ENCODE peak calls at places on chromosomes 11 and 22, in six cellular contexts. One of them, this sample, is unnamed.

GRCh38 chr22:41995211-41995610 is 3.4 kb upstream of the WBP2NL start:
- DNase-seq in SW480: no peak
- DNase-seq in HTR-8/SVneo: no peak
- DNase-seq in activated T-cell treated with anti-CD3 and anti-CD28 coated beads for 1 hour: no peak
- DNase-seq in neural crest cell: no peak
- DNase-seq in ELR: no peak
- DNase-seq in this sample: no peak

GRCh38 chr11:104997288-104997687 is 25.7 kb downstream of the CASP5 start:
- DNase-seq in SW480: peak
- DNase-seq in HTR-8/SVneo: peak
- DNase-seq in activated T-cell treated with anti-CD3 and anti-CD28 coated beads for 1 hour: no peak
- DNase-seq in neural crest cell: no peak
- DNase-seq in ELR: peak
- DNase-seq in this sample: no peak

GRCh38 chr22:50246242-50247175 is 1.7 kb upstream of the TUBGCP6 start:
- DNase-seq in SW480: no peak
- DNase-seq in HTR-8/SVneo: no peak
- DNase-seq in activated T-cell treated with anti-CD3 and anti-CD28 coated beads for 1 hour: no peak
- DNase-seq in neural crest cell: no peak
- DNase-seq in ELR: peak
- DNase-seq in this sample: no peak

GRCh38 chr11:32279672-32280071 is 155.7 kb downstream of the WT1 start:
- DNase-seq in SW480: no peak
- DNase-seq in HTR-8/SVneo: no peak
- DNase-seq in activated T-cell treated with anti-CD3 and anti-CD28 coated beads for 1 hour: no peak
- DNase-seq in neural crest cell: no peak
- DNase-seq in ELR: peak
- DNase-seq in this sample: no peak

GRCh38 chr11:77029829-77030228 is 4.4 kb upstream of the B3GNT6 start:
- DNase-seq in SW480: no peak
- DNase-seq in HTR-8/SVneo: no peak
- DNase-seq in activated T-cell treated with anti-CD3 and anti-CD28 coated beads for 1 hour: no peak
- DNase-seq in neural crest cell: no peak
- DNase-seq in ELR: no peak
- DNase-seq in this sample: no peak

GRCh38 chr22:24845036-24845918 is 39.3 kb downstream of the SGSM1 start:
- DNase-seq in SW480: no peak
- DNase-seq in HTR-8/SVneo: no peak
- DNase-seq in activated T-cell treated with anti-CD3 and anti-CD28 coated beads for 1 hour: no peak
- DNase-seq in neural crest cell: no peak
- DNase-seq in ELR: peak
- DNase-seq in this sample: no peak

GRCh38 chr11:128956401-128957203 is 13.9 kb upstream of the TP53AIP1 start:
- DNase-seq in SW480: peak
- DNase-seq in HTR-8/SVneo: peak
- DNase-seq in activated T-cell treated with anti-CD3 and anti-CD28 coated beads for 1 hour: no peak
- DNase-seq in neural crest cell: peak
- DNase-seq in ELR: peak
- DNase-seq in this sample: peak

GRCh38 chr11:65084598-65085375 is 765 bp downstream of the ZFPL1 start:
- DNase-seq in SW480: no peak
- DNase-seq in HTR-8/SVneo: no peak
- DNase-seq in activated T-cell treated with anti-CD3 and anti-CD28 coated beads for 1 hour: no peak
- DNase-seq in neural crest cell: no peak
- DNase-seq in ELR: no peak
- DNase-seq in this sample: no peak

GRCh38 chr11:393219-394033 is 583 bp upstream of the PKP3 start:
- DNase-seq in SW480: peak
- DNase-seq in HTR-8/SVneo: peak
- DNase-seq in activated T-cell treated with anti-CD3 and anti-CD28 coated beads for 1 hour: no peak
- DNase-seq in neural crest cell: no peak
- DNase-seq in ELR: peak
- DNase-seq in this sample: no peak

GRCh38 chr11:115924744-115925567 is 420.7 kb upstream of the CADM1 start:
- DNase-seq in SW480: no peak
- DNase-seq in HTR-8/SVneo: no peak
- DNase-seq in activated T-cell treated with anti-CD3 and anti-CD28 coated beads for 1 hour: no peak
- DNase-seq in neural crest cell: no peak
- DNase-seq in ELR: peak
- DNase-seq in this sample: no peak

GRCh38 chr11:131710511-131710910 is 340.1 kb downstream of the NTM start:
- DNase-seq in SW480: no peak
- DNase-seq in HTR-8/SVneo: no peak
- DNase-seq in activated T-cell treated with anti-CD3 and anti-CD28 coated beads for 1 hour: no peak
- DNase-seq in neural crest cell: no peak
- DNase-seq in ELR: peak
- DNase-seq in this sample: no peak

GRCh38 chr11:67563354-67564114 is 20.1 kb upstream of the GSTP1 start:
- DNase-seq in SW480: no peak
- DNase-seq in HTR-8/SVneo: peak
- DNase-seq in activated T-cell treated with anti-CD3 and anti-CD28 coated beads for 1 hour: no peak
- DNase-seq in neural crest cell: no peak
- DNase-seq in ELR: peak
- DNase-seq in this sample: no peak

GRCh38 chr11:118957549-118957948 is 1.5 kb downstream of the UPK2 start:
- DNase-seq in SW480: no peak
- DNase-seq in HTR-8/SVneo: no peak
- DNase-seq in activated T-cell treated with anti-CD3 and anti-CD28 coated beads for 1 hour: no peak
- DNase-seq in neural crest cell: no peak
- DNase-seq in ELR: no peak
- DNase-seq in this sample: no peak

GRCh38 chr11:77154381-77155081 is 26.5 kb downstream of the MYO7A start:
- DNase-seq in SW480: no peak
- DNase-seq in HTR-8/SVneo: no peak
- DNase-seq in activated T-cell treated with anti-CD3 and anti-CD28 coated beads for 1 hour: no peak
- DNase-seq in neural crest cell: no peak
- DNase-seq in ELR: no peak
- DNase-seq in this sample: no peak

GRCh38 chr22:24947383-24947782 is 889 bp upstream of the LHFPL7 start:
- DNase-seq in SW480: no peak
- DNase-seq in HTR-8/SVneo: no peak
- DNase-seq in activated T-cell treated with anti-CD3 and anti-CD28 coated beads for 1 hour: no peak
- DNase-seq in neural crest cell: no peak
- DNase-seq in ELR: no peak
- DNase-seq in this sample: no peak

GRCh38 chr11:46363031-46363407 is 15.8 kb downstream of the DGKZ start:
- DNase-seq in SW480: peak
- DNase-seq in HTR-8/SVneo: no peak
- DNase-seq in activated T-cell treated with anti-CD3 and anti-CD28 coated beads for 1 hour: no peak
- DNase-seq in neural crest cell: no peak
- DNase-seq in ELR: peak
- DNase-seq in this sample: no peak

GRCh38 chr11:65362320-65362931 is 7.9 kb downstream of the TIGD3 start:
- DNase-seq in SW480: no peak
- DNase-seq in HTR-8/SVneo: no peak
- DNase-seq in activated T-cell treated with anti-CD3 and anti-CD28 coated beads for 1 hour: no peak
- DNase-seq in neural crest cell: no peak
- DNase-seq in ELR: no peak
- DNase-seq in this sample: no peak

GRCh38 chr11:75888391-75888790 is 73.4 kb downstream of the UVRAG start:
- DNase-seq in SW480: no peak
- DNase-seq in HTR-8/SVneo: no peak
- DNase-seq in activated T-cell treated with anti-CD3 and anti-CD28 coated beads for 1 hour: no peak
- DNase-seq in neural crest cell: no peak
- DNase-seq in ELR: no peak
- DNase-seq in this sample: no peak